ENCODE peak calls at places on chromosomes 11 and 22, in five cellular contexts. One of them, this sample, is unnamed.

GRCh38 chr11:128239224-128239790 is 348.1 kb downstream of the ETS1 start:
- DNase-seq in trophoblast cell: no peak
- DNase-seq in H1: no peak
- DNase-seq in neuronal stem cell: no peak
- DNase-seq in H9: no peak
- DNase-seq in this sample: no peak

GRCh38 chr22:31107206-31108118 is at the start of gene SELENOM:
- DNase-seq in H1: peak
- DNase-seq in H9: peak
- DNase-seq in neuronal stem cell: peak
- DNase-seq in trophoblast cell: peak
- DNase-seq in this sample: peak

GRCh38 chr11:76602431-76602861 is 68.1 kb downstream of the LRRC32 start:
- DNase-seq in H9: no peak
- DNase-seq in neuronal stem cell: no peak
- DNase-seq in trophoblast cell: peak
- DNase-seq in H1: peak
- DNase-seq in this sample: peak

GRCh38 chr11:92332986-92333385 is 108.4 kb downstream of the FAT3 start:
- DNase-seq in H1: no peak
- DNase-seq in H9: no peak
- DNase-seq in neuronal stem cell: no peak
- DNase-seq in trophoblast cell: peak
- DNase-seq in this sample: peak

GRCh38 chr11:10666976-10667892 is 26.3 kb downstream of the IRAG1 start:
- DNase-seq in H1: no peak
- DNase-seq in H9: no peak
- DNase-seq in trophoblast cell: no peak
- DNase-seq in neuronal stem cell: no peak
- DNase-seq in this sample: peak

GRCh38 chr11:7413961-7414728 is 71.2 kb upstream of the OLFML1 start:
- DNase-seq in H1: no peak
- DNase-seq in H9: peak
- DNase-seq in trophoblast cell: peak
- DNase-seq in neuronal stem cell: no peak
- DNase-seq in this sample: peak

GRCh38 chr22:38923463-38924196 is 33.8 kb upstream of the APOBEC3A start:
- DNase-seq in neuronal stem cell: no peak
- DNase-seq in H9: peak
- DNase-seq in H1: no peak
- DNase-seq in trophoblast cell: no peak
- DNase-seq in this sample: peak

GRCh38 chr11:36454991-36455611 is 55.0 kb downstream of the TRAF6 start:
- DNase-seq in neuronal stem cell: peak
- DNase-seq in H9: no peak
- DNase-seq in trophoblast cell: no peak
- DNase-seq in H1: peak
- DNase-seq in this sample: no peak

GRCh38 chr22:50727678-50728522 is 10.1 kb upstream of the ACR start:
- DNase-seq in H9: no peak
- DNase-seq in neuronal stem cell: no peak
- DNase-seq in H1: no peak
- DNase-seq in trophoblast cell: no peak
- DNase-seq in this sample: no peak

GRCh38 chr22:19984851-19985811 is 31.5 kb downstream of the ARVCF start:
- DNase-seq in H9: no peak
- DNase-seq in neuronal stem cell: no peak
- DNase-seq in H1: no peak
- DNase-seq in trophoblast cell: no peak
- DNase-seq in this sample: no peak

GRCh38 chr11:33633251-33634003 is 67.2 kb downstream of the C11orf91 start:
- DNase-seq in trophoblast cell: peak
- DNase-seq in H9: peak
- DNase-seq in H1: no peak
- DNase-seq in neuronal stem cell: no peak
- DNase-seq in this sample: peak

GRCh38 chr11:128819198-128819597 is 47.9 kb downstream of the KCNJ1 start:
- DNase-seq in H1: no peak
- DNase-seq in neuronal stem cell: no peak
- DNase-seq in H9: no peak
- DNase-seq in trophoblast cell: no peak
- DNase-seq in this sample: no peak

GRCh38 chr11:130431806-130432205 is 3.4 kb upstream of the ADAMTS8 start:
- DNase-seq in trophoblast cell: peak
- DNase-seq in H9: no peak
- DNase-seq in H1: no peak
- DNase-seq in neuronal stem cell: no peak
- DNase-seq in this sample: no peak

GRCh38 chr11:10526974-10527918 is 13.7 kb downstream of the RNF141 start:
- DNase-seq in neuronal stem cell: no peak
- DNase-seq in H1: no peak
- DNase-seq in H9: no peak
- DNase-seq in trophoblast cell: no peak
- DNase-seq in this sample: peak

GRCh38 chr11:44614281-44614680 is 48.8 kb downstream of the CD82 start:
- DNase-seq in trophoblast cell: no peak
- DNase-seq in H9: no peak
- DNase-seq in H1: no peak
- DNase-seq in neuronal stem cell: no peak
- DNase-seq in this sample: no peak

GRCh38 chr22:20508815-20509271 is 1.4 kb downstream of the MED15 start:
- DNase-seq in H1: no peak
- DNase-seq in H9: no peak
- DNase-seq in neuronal stem cell: no peak
- DNase-seq in trophoblast cell: peak
- DNase-seq in this sample: no peak

GRCh38 chr11:75554258-75555022 is 7.6 kb upstream of the SERPINH1 start:
- DNase-seq in H1: peak
- DNase-seq in neuronal stem cell: peak
- DNase-seq in trophoblast cell: no peak
- DNase-seq in H9: peak
- DNase-seq in this sample: peak

GRCh38 chr11:35318977-35319925 is 100.1 kb downstream of the SLC1A2 start:
- DNase-seq in H1: no peak
- DNase-seq in trophoblast cell: no peak
- DNase-seq in H9: no peak
- DNase-seq in neuronal stem cell: no peak
- DNase-seq in this sample: no peak

GRCh38 chr22:25818541-25818940 is 76.6 kb downstream of the MYO18B start:
- DNase-seq in neuronal stem cell: no peak
- DNase-seq in H9: no peak
- DNase-seq in trophoblast cell: no peak
- DNase-seq in H1: no peak
- DNase-seq in this sample: no peak

GRCh38 chr11:42631223-42631843 is 680.5 kb upstream of the API5 start:
- DNase-seq in trophoblast cell: no peak
- DNase-seq in H1: no peak
- DNase-seq in neuronal stem cell: no peak
- DNase-seq in H9: no peak
- DNase-seq in this sample: no peak

GRCh38 chr22:30634477-30635233 is 926 bp upstream of the SLC35E4 start:
- DNase-seq in trophoblast cell: peak
- DNase-seq in H9: peak
- DNase-seq in neuronal stem cell: peak
- DNase-seq in H1: peak
- DNase-seq in this sample: peak

GRCh38 chr11:27913650-27914049 is 194.3 kb downstream of the KIF18A start:
- DNase-seq in neuronal stem cell: no peak
- DNase-seq in trophoblast cell: no peak
- DNase-seq in H1: no peak
- DNase-seq in H9: no peak
- DNase-seq in this sample: peak

GRCh38 chr11:44780940-44781631 is 54.3 kb downstream of the TSPAN18 start:
- DNase-seq in trophoblast cell: no peak
- DNase-seq in H1: no peak
- DNase-seq in neuronal stem cell: no peak
- DNase-seq in H9: peak
- DNase-seq in this sample: peak

GRCh38 chr11:87251560-87251959 is 213.8 kb downstream of the TMEM135 start:
- DNase-seq in trophoblast cell: no peak
- DNase-seq in H1: no peak
- DNase-seq in neuronal stem cell: no peak
- DNase-seq in H9: no peak
- DNase-seq in this sample: no peak

GRCh38 chr11:1929621-1930447 is 10.3 kb downstream of the TNNT3 start:
- DNase-seq in H1: no peak
- DNase-seq in H9: no peak
- DNase-seq in neuronal stem cell: no peak
- DNase-seq in trophoblast cell: no peak
- DNase-seq in this sample: no peak

GRCh38 chr11:68950268-68950667 is 30.5 kb downstream of the MRGPRD start:
- DNase-seq in H9: peak
- DNase-seq in trophoblast cell: peak
- DNase-seq in H1: no peak
- DNase-seq in neuronal stem cell: peak
- DNase-seq in this sample: peak

GRCh38 chr11:35622070-35622469 is 3.8 kb downstream of the FJX1 start:
- DNase-seq in trophoblast cell: peak
- DNase-seq in neuronal stem cell: no peak
- DNase-seq in H9: no peak
- DNase-seq in H1: no peak
- DNase-seq in this sample: peak

GRCh38 chr22:36739185-36739584 is 35.6 kb upstream of the CACNG2 start:
- DNase-seq in trophoblast cell: no peak
- DNase-seq in H9: no peak
- DNase-seq in H1: no peak
- DNase-seq in neuronal stem cell: no peak
- DNase-seq in this sample: no peak

GRCh38 chr11:10461276-10461790 is 6.3 kb downstream of the AMPD3 start:
- DNase-seq in H1: no peak
- DNase-seq in H9: peak
- DNase-seq in neuronal stem cell: no peak
- DNase-seq in trophoblast cell: no peak
- DNase-seq in this sample: no peak

GRCh38 chr11:123588863-123589262 is 65.6 kb downstream of the SCN3B start:
- DNase-seq in H9: no peak
- DNase-seq in trophoblast cell: no peak
- DNase-seq in H1: no peak
- DNase-seq in neuronal stem cell: no peak
- DNase-seq in this sample: no peak
- H3K9ac ChIP-seq in H9: no peak
- H3K9ac ChIP-seq in trophoblast cell: no peak
- H3K9ac ChIP-seq in H1: no peak
- H3K9ac ChIP-seq in neuronal stem cell: no peak
- H3K9ac ChIP-seq in this sample: no peak

GRCh38 chr11:126793596-126793995 is 207.0 kb downstream of the KIRREL3 start:
- DNase-seq in trophoblast cell: no peak
- DNase-seq in neuronal stem cell: no peak
- DNase-seq in H9: no peak
- DNase-seq in H1: no peak
- DNase-seq in this sample: no peak
- H2BK12ac ChIP-seq in trophoblast cell: no peak
- H2BK12ac ChIP-seq in neuronal stem cell: no peak
- H2BK12ac ChIP-seq in H9: no peak
- H2BK12ac ChIP-seq in H1: no peak
- H2BK12ac ChIP-seq in this sample: no peak

GRCh38 chr22:48586799-48587185 is 1240.9 kb downstream of the BRD1 start:
- DNase-seq in H9: no peak
- DNase-seq in neuronal stem cell: no peak
- DNase-seq in H1: no peak
- DNase-seq in trophoblast cell: no peak
- DNase-seq in this sample: no peak
- H3K9ac ChIP-seq in H9: no peak
- H3K9ac ChIP-seq in neuronal stem cell: no peak
- H3K9ac ChIP-seq in H1: no peak
- H3K9ac ChIP-seq in trophoblast cell: no peak
- H3K9ac ChIP-seq in this sample: no peak

DNA sequence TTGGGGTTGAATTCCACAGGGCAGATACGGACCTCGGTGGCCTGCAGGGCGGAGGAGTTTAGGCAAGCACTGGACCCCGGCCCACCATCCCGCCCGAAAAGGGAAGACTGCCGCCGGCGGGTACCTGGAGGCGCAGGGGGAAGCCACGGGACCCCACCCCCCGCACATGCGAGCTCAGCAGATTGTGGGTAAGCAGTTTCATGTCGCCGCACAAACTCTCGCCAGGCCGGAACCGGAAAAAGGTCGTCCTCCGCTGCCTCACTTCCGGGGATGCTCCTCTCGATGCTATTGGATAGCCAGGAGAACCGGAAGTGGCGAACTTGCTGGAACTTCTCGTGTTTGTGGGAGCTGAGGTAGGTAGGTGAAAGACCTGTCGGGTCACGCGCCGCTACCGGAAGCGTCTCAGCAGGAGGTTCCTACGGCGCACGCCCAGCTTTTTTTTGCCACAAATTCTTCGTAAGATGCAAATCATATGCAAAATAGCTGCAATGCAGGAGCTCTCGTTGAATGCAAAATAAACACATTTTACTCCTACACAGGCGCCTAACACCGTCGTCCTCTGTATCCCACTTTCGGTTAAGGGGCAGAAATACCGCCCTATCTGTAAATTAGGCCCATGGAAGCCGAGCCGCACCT is at the start of gene TRMT112:
- DNase-seq in H9: peak
- DNase-seq in neuronal stem cell: peak
- DNase-seq in H1: peak
- DNase-seq in trophoblast cell: peak
- DNase-seq in this sample: peak
- H2BK12ac ChIP-seq in H9: no peak
- H2BK12ac ChIP-seq in neuronal stem cell: no peak
- H2BK12ac ChIP-seq in H1: peak
- H2BK12ac ChIP-seq in trophoblast cell: peak
- H2BK12ac ChIP-seq in this sample: peak

DNA sequence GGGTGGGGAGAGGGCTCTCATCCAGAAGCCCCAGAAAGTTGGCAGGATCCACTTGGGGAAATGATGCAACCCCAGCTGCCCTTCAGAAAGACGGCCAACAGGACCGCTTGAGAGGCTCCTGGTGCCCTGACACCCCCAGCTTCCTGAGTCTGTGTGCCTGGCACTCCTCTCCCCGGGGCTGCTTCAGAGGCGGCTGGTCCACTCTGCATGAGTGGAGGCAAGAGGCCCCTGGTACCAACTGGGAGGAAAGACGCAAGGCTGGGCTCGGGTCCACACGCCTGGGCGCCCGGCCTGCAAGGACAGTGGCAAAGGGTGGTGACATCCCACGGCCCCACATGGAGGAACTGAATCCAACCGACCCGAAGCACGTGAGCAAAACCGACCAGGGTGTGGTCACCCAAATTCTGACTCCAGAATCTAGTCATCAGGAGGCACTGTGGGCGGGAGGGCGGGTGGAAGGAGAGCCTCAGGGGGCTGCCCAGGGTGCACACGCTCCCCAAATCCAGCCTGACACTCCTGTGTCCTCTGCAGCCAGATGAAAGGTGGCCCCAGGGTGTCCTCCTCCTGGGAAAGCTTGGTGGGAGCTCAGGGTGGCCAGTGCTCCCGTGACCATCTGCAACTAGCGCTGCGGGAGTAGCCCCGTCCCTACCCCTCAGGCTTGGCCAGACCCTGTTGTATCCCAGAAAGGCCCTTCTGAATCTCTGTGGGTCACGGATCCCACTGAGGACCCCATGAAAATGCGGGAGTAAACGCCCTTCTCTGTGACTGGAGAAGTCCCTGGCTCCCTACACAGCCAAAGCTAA is 3.7 kb downstream of the RNH1 start:
- DNase-seq in H9: no peak
- DNase-seq in neuronal stem cell: no peak
- DNase-seq in trophoblast cell: peak
- DNase-seq in H1: no peak
- DNase-seq in this sample: no peak
- H3K9ac ChIP-seq in H9: no peak
- H3K9ac ChIP-seq in neuronal stem cell: no peak
- H3K9ac ChIP-seq in trophoblast cell: no peak
- H3K9ac ChIP-seq in H1: no peak
- H3K9ac ChIP-seq in this sample: peak